ENCODE peak calls at places on chromosomes 13 and 19, in six cellular contexts. Z, T, U, N, J and Y are unnamed samples.

GRCh38 chr19:4542896-4543351 is 3.1 kb upstream of the LRG1 start:
- DNase-seq in Z (no peak), T (no peak), U (no peak), N (no peak), J (no peak), Y (no peak)

GRCh38 chr13:23160241-23161175 is 20.3 kb upstream of the SGCG start:
- DNase-seq in Z (no peak), T (no peak), U (no peak), N (peak), J (no peak), Y (no peak)

GRCh38 chr19:3625996-3626472 is 556 bp downstream of the CACTIN start:
- DNase-seq in Z (no peak), T (no peak), U (no peak), N (no peak), J (no peak), Y (no peak)

GRCh38 chr13:84037937-84038464 is 155.7 kb upstream of the SLITRK1 start:
- DNase-seq in Z (no peak), T (no peak), U (no peak), N (no peak), J (no peak), Y (no peak)

GRCh38 chr13:76049397-76049746 is 413.2 kb downstream of the LMO7 start:
- DNase-seq in Z (no peak), T (no peak), U (no peak), N (no peak), J (no peak), Y (no peak)

GRCh38 chr13:32988588-32989256 is 27.5 kb upstream of the KL start:
- DNase-seq in Z (no peak), T (no peak), U (no peak), N (no peak), J (peak), Y (peak)

GRCh38 chr19:4570423-4570822 is 10.9 kb upstream of the SEMA6B start:
- DNase-seq in Z (no peak), T (no peak), U (no peak), N (no peak), J (no peak), Y (no peak)

GRCh38 chr19:49468746-49469447 is 5.1 kb upstream of the FLT3LG start:
- DNase-seq in Z (no peak), T (peak), U (peak), N (peak), J (peak), Y (peak)

GRCh38 chr13:38628554-38628953 is 58.3 kb upstream of the FREM2 start:
- DNase-seq in Z (no peak), T (no peak), U (no peak), N (no peak), J (no peak), Y (no peak)

GRCh38 chr13:40149611-40150283 is 494.3 kb downstream of the COG6 start:
- DNase-seq in Z (peak), T (peak), U (no peak), N (no peak), J (no peak), Y (peak)

GRCh38 chr19:44753932-44754742 is 5.6 kb downstream of the BCL3 start:
- DNase-seq in Z (no peak), T (peak), U (peak), N (peak), J (peak), Y (peak)

GRCh38 chr19:45506246-45506990 is 861 bp upstream of the VASP start:
- DNase-seq in Z (peak), T (peak), U (peak), N (peak), J (peak), Y (peak)

GRCh38 chr19:4577020-4577782 is 17.7 kb upstream of the SEMA6B start:
- DNase-seq in Z (no peak), T (no peak), U (no peak), N (peak), J (no peak), Y (no peak)

GRCh38 chr19:4581381-4582111 is 22.1 kb upstream of the SEMA6B start:
- DNase-seq in Z (no peak), T (no peak), U (no peak), N (peak), J (no peak), Y (no peak)

GRCh38 chr13:37686501-37686900 is 87.9 kb upstream of the POSTN start:
- DNase-seq in Z (no peak), T (no peak), U (no peak), N (no peak), J (no peak), Y (no peak)

GRCh38 chr13:90414691-90415596 is 932.5 kb upstream of the MIR17HG start:
- DNase-seq in Z (peak), T (no peak), U (no peak), N (peak), J (no peak), Y (no peak)

GRCh38 chr19:19618384-19619051 is at the start of gene PBX4:
- DNase-seq in Z (peak), T (peak), U (peak), N (peak), J (peak), Y (peak)

GRCh38 chr13:112074139-112074710 is 7.3 kb downstream of the SOX1 start:
- DNase-seq in Z (no peak), T (no peak), U (no peak), N (no peak), J (no peak), Y (no peak)

GRCh38 chr13:113586661-113587479 is 2.3 kb downstream of the TFDP1 start:
- DNase-seq in Z (no peak), T (no peak), U (peak), N (no peak), J (peak), Y (no peak)

GRCh38 chr13:113585828-113586355 is 1.3 kb downstream of the TFDP1 start:
- DNase-seq in Z (no peak), T (no peak), U (peak), N (no peak), J (peak), Y (no peak)

GRCh38 chr13:113584205-113584869 is at the start of gene TFDP1:
- DNase-seq in Z (peak), T (peak), U (peak), N (peak), J (peak), Y (peak)

GRCh38 chr13:113582841-113583631 is 1.5 kb upstream of the TFDP1 start:
- DNase-seq in Z (no peak), T (no peak), U (peak), N (no peak), J (no peak), Y (no peak)

DNA sequence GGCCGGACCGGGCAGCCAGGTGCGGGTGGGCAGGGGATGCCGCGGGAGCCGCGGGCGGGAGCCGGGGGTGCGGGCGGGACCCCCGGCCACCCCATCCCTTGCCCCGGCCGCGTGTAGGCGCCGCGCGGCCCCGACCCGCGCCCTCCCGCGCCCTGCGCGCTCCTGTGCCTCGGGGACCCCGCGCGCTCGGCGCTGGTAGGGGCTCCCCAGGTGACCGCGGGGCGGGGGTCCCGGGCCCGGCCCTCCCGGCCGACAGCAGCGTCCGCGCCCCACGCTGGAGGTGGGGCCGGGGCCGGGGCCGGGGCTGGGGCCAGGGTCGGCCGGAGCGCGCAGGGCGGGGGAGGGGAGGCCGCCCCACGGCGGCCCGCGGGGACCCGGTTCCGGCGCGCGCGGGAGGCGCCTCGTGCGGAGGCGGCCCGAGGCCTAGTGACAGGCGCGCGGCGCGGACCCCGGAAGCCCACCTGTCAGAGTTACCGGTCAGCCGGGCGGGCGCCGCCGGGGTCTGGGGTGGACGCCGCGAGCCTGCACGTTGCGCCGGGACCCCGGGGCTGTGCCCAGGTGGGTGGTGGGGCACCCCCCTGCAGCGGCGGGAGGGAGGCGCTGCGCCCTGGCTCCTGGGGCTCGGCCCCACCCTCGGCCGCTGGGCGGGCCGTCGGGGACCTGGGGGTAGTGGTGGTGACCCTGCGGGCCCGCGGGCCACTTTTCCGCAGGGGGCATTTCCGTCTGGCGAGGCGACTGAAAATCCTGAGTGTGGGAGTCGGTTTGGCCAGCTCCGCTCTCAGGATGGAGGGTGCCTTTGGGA is 518 bp downstream of the TFDP1 start:
- DNase-seq in Z (no peak), T (no peak), U (peak), N (peak), J (peak), Y (no peak)
- H3K27ac ChIP-seq in Z (no peak), T (no peak), U (no peak), N (no peak), J (no peak), Y (no peak)

GRCh38 chr13:74131206-74131605 is 3.0 kb downstream of the KLF12 start:
- DNase-seq in Z (no peak), T (no peak), U (no peak), N (no peak), J (no peak), Y (no peak)

GRCh38 chr13:74132768-74133656 is 1.2 kb downstream of the KLF12 start:
- DNase-seq in Z (no peak), T (no peak), U (peak), N (peak), J (peak), Y (peak)

GRCh38 chr13:74132152-74132767 is 1.9 kb downstream of the KLF12 start:
- DNase-seq in Z (no peak), T (no peak), U (no peak), N (peak), J (peak), Y (no peak)

GRCh38 chr13:74129500-74130144 is 4.6 kb downstream of the KLF12 start:
- DNase-seq in Z (no peak), T (no peak), U (peak), N (no peak), J (peak), Y (no peak)

GRCh38 chr13:74128171-74128767 is 5.9 kb downstream of the KLF12 start:
- DNase-seq in Z (peak), T (no peak), U (no peak), N (no peak), J (no peak), Y (no peak)
- H3K27ac ChIP-seq in Z (peak), T (no peak), U (no peak), N (no peak), J (peak), Y (no peak)

GRCh38 chr19:763181-763580 is 12.3 kb downstream of the MISP start:
- DNase-seq in Z (no peak), T (no peak), U (no peak), N (no peak), J (no peak), Y (no peak)

GRCh38 chr19:764301-764700 is 13.4 kb downstream of the MISP start:
- DNase-seq in Z (no peak), T (no peak), U (no peak), N (no peak), J (no peak), Y (no peak)

GRCh38 chr19:763869-764268 is 13.0 kb downstream of the MISP start:
- DNase-seq in Z (no peak), T (no peak), U (no peak), N (no peak), J (no peak), Y (no peak)

GRCh38 chr19:768424-768823 is 17.5 kb downstream of the MISP start:
- DNase-seq in Z (peak), T (no peak), U (no peak), N (no peak), J (no peak), Y (no peak)

DNA sequence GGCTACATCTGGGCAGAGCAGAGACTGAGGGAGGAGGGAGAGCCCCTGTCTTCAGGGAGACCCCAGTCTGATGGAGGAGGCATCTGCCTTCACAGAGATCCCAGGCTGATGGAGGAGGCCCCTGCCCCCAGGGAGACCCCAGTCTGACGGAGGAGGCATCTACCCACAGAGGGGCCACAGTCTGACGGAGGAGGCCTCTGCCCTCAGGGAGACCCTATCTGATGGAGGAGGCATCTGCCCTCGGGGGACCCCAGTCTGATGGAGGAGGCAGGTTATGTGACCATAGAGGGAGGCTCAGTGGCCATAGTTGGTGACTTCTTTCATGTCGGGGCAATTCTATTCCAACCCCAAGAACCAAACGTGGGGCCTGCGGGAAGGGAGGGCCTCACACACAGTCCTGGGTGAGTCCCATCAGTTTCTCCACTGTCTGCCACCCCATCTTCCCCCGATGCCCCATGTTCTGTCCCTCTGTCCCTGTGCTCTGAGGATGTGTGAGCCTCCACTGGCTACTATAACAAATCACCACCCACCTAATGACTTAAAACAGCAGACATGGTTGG is 14.3 kb downstream of the MISP start:
- DNase-seq in Z (no peak), T (no peak), U (no peak), N (no peak), J (no peak), Y (no peak)
- H3K27ac ChIP-seq in Z (no peak), T (no peak), U (no peak), N (no peak), J (no peak), Y (no peak)

GRCh38 chr19:55252760-55253159 is 6.1 kb downstream of the PPP6R1 start:
- DNase-seq in Z (no peak), T (no peak), U (no peak), N (no peak), J (no peak), Y (no peak)

GRCh38 chr19:55253842-55254624 is 4.8 kb downstream of the PPP6R1 start:
- DNase-seq in Z (no peak), T (no peak), U (no peak), N (peak), J (peak), Y (no peak)

GRCh38 chr19:55255618-55256423 is 3.0 kb downstream of the PPP6R1 start:
- DNase-seq in Z (no peak), T (no peak), U (no peak), N (no peak), J (peak), Y (no peak)

GRCh38 chr19:55253264-55253663 is 5.6 kb downstream of the PPP6R1 start:
- DNase-seq in Z (no peak), T (no peak), U (no peak), N (no peak), J (no peak), Y (no peak)

GRCh38 chr19:55254625-55254977 is 4.2 kb downstream of the PPP6R1 start:
- DNase-seq in Z (no peak), T (no peak), U (no peak), N (no peak), J (no peak), Y (no peak)
- H3K27ac ChIP-seq in Z (no peak), T (no peak), U (peak), N (peak), J (peak), Y (no peak)